ENCODE peak calls at places on chromosome 12, in ten cellular contexts. M is MCF 10A; C is SW 1271; S is LoVo; V is activated CD4-positive, alpha-beta T cell treated with anti-CD3 and anti-CD28 coated beads, Interleukin-2, amount 50 U/mL, for 1 hour; I is NCI-H345; E is posterior vena cava; N is AG08396; G is activated CD8-positive, alpha-beta memory T cell treated with anti-CD3 and anti-CD28 coated beads for 24 hours; Z is HFF-Myc. D is an unnamed sample.

GRCh38 chr12:126361804-126362203 is 1296.6 kb downstream of the AACS start:
- DNase-seq in E (no peak), I (no peak), V (no peak), G (no peak), S (no peak), N (no peak), M (no peak), Z (no peak), C (no peak), D (no peak)

GRCh38 chr12:132158677-132159554 is 14.7 kb downstream of the NOC4L start:
- DNase-seq in V (no peak), N (no peak), C (no peak), E (peak), S (no peak), G (no peak), M (peak), I (peak), Z (no peak), D (peak)

GRCh38 chr12:132209654-132210222 is 65.5 kb downstream of the NOC4L start:
- DNase-seq in V (no peak), C (no peak), E (no peak), G (no peak), M (no peak), I (no peak), S (no peak), Z (no peak), N (no peak), D (no peak)

GRCh38 chr12:56522486-56523193 is 1.0 kb downstream of the RBMS2 start:
- DNase-seq in V (no peak), G (no peak), E (no peak), Z (no peak), M (peak), S (peak), I (no peak), C (no peak), N (no peak), D (no peak)

GRCh38 chr12:51242150-51242549 is 3.5 kb downstream of the DAZAP2 start:
- DNase-seq in Z (no peak), I (no peak), E (no peak), S (no peak), M (no peak), N (no peak), V (no peak), G (no peak), C (no peak), D (no peak)

GRCh38 chr12:121955258-121956040 is 37.1 kb downstream of the CFAP251 start:
- DNase-seq in M (peak), S (no peak), C (peak), V (no peak), Z (no peak), G (no peak), N (peak), E (no peak), I (no peak), D (no peak)

GRCh38 chr12:70719672-70720420 is 82.6 kb upstream of the PTPRB start:
- DNase-seq in Z (no peak), G (peak), M (peak), I (peak), C (peak), N (peak), S (peak), V (no peak), E (peak), D (no peak)

GRCh38 chr12:111224196-111225066 is 144.5 kb downstream of the PHETA1 start:
- DNase-seq in C (no peak), G (no peak), I (no peak), S (no peak), V (no peak), E (no peak), N (no peak), M (no peak), Z (no peak), D (no peak)

GRCh38 chr12:17810399-17810798 is 279.6 kb downstream of the RERGL start:
- DNase-seq in V (no peak), C (no peak), E (no peak), M (no peak), N (no peak), Z (no peak), I (no peak), G (no peak), S (no peak), D (no peak)

GRCh38 chr12:90064759-90065158 is 356.1 kb upstream of the ATP2B1 start:
- DNase-seq in I (no peak), G (no peak), V (no peak), N (no peak), M (no peak), E (no peak), Z (no peak), S (no peak), C (no peak), D (no peak)

GRCh38 chr12:67754933-67755697 is 106.6 kb downstream of the DYRK2 start:
- DNase-seq in N (no peak), G (no peak), E (no peak), M (no peak), Z (no peak), C (no peak), I (no peak), V (no peak), S (no peak), D (no peak)

GRCh38 chr12:132720606-132721005 is 10.0 kb downstream of the PGAM5 start:
- DNase-seq in C (no peak), I (no peak), E (no peak), Z (no peak), N (no peak), S (no peak), V (no peak), G (no peak), M (no peak), D (no peak)

GRCh38 chr12:125185740-125186470 is 120.7 kb downstream of the AACS start:
- DNase-seq in N (peak), C (peak), G (peak), E (no peak), S (peak), M (peak), Z (no peak), I (peak), V (peak), D (peak)

GRCh38 chr12:29149691-29150382 is 759 bp downstream of the FAR2 start:
- DNase-seq in E (peak), C (no peak), S (no peak), V (no peak), G (peak), M (no peak), Z (no peak), N (no peak), I (no peak), D (peak)

GRCh38 chr12:76032043-76032981 is 736 bp upstream of the PHLDA1 start:
- DNase-seq in V (peak), N (peak), C (peak), Z (no peak), I (no peak), M (peak), S (no peak), G (peak), E (peak), D (no peak)